ENCODE peak calls at places on chromosomes 5 and 9, in seven cellular contexts. I is uterus; R is GM23248; X is adrenal gland; F is fibroblast of lung; O is CD8-positive, alpha-beta T cell; C is CD4-positive, alpha-beta memory T cell. N is an unnamed sample.

GRCh38 chr5:448061-448765 is 5.2 kb downstream of the EXOC3 start:
- DNase-seq in I (no peak), R (no peak), X (peak; percentile 60), F (no peak), O (no peak), C (no peak), N (no peak)

GRCh38 chr9:83582026-83582425 is 40.9 kb upstream of the IDNK start:
- DNase-seq in I (no peak), R (peak; percentile 49), X (peak; percentile 37), F (peak; percentile 37), O (no peak), C (no peak), N (no peak)

GRCh38 chr5:64576241-64576640 is 70.4 kb downstream of the RGS7BP start:
- DNase-seq in I (no peak), R (peak; percentile 6), X (no peak), F (no peak), O (no peak), C (no peak), N (peak; percentile 20)

GRCh38 chr5:4226565-4226964 is 630.9 kb downstream of the IRX1 start:
- DNase-seq in I (no peak), R (no peak), X (no peak), F (no peak), O (no peak), C (no peak), N (peak; percentile 28)

GRCh38 chr9:23590601-23591000 is 235.4 kb downstream of the ELAVL2 start:
- DNase-seq in I (no peak), R (peak; percentile 2), X (no peak), F (no peak), O (no peak), C (no peak), N (no peak)

GRCh38 chr5:8598996-8599395 is 730.0 kb downstream of the MTRR start:
- DNase-seq in I (no peak), R (no peak), X (no peak), F (no peak), O (no peak), C (no peak), N (no peak)

GRCh38 chr9:134381671-134382505 is 55.6 kb downstream of the RXRA start:
- DNase-seq in I (peak; percentile 46), R (no peak), X (no peak), F (peak; percentile 54), O (peak; percentile 75), C (peak; percentile 56), N (no peak)

GRCh38 chr9:124602204-124602603 is 95.0 kb upstream of the NR5A1 start:
- DNase-seq in I (no peak), R (no peak), X (no peak), F (no peak), O (no peak), C (no peak), N (peak; percentile 36)

GRCh38 chr5:112742424-112742823 is 4.7 kb downstream of the APC start:
- DNase-seq in I (no peak), R (peak; percentile 21), X (no peak), F (peak; percentile 24), O (no peak), C (no peak), N (no peak)

GRCh38 chr5:108266235-108266634 is 115.7 kb downstream of the FBXL17 start:
- DNase-seq in I (no peak), R (peak; percentile 13), X (no peak), F (peak; percentile 30), O (no peak), C (no peak), N (no peak)

GRCh38 chr9:138120072-138120471 is 242.5 kb downstream of the CACNA1B start:
- DNase-seq in I (no peak), R (no peak), X (no peak), F (no peak), O (no peak), C (no peak), N (no peak)
- H3K9me3 ChIP-seq in I (no peaks in the 10 kb centered on the region), R (no peaks in the 10 kb centered on the region), X (no peaks in the 10 kb centered on the region), F (no peaks in the 10 kb centered on the region), O (no peaks in the 10 kb centered on the region), C (no peaks in the 10 kb centered on the region), N (no peaks in the 10 kb centered on the region)

GRCh38 chr9:136093995-136094881 is 851 bp downstream of the NACC2 start:
- DNase-seq in I (peak; percentile 84), R (peak; percentile 83), X (peak; percentile 81), F (peak; percentile 64), O (peak; percentile 59), C (peak; percentile 42), N (peak; percentile 91)
- H3K4me3 ChIP-seq in I (peak overlapping the region; percentile 86), R (peak overlapping the region; percentile 85), X (no peak overlapping the region), F (peak overlapping the region; percentile 55), O (peak overlapping the region; percentile 67), C (no peak overlapping the region), N (peak overlapping the region; percentile 87)

DNA sequence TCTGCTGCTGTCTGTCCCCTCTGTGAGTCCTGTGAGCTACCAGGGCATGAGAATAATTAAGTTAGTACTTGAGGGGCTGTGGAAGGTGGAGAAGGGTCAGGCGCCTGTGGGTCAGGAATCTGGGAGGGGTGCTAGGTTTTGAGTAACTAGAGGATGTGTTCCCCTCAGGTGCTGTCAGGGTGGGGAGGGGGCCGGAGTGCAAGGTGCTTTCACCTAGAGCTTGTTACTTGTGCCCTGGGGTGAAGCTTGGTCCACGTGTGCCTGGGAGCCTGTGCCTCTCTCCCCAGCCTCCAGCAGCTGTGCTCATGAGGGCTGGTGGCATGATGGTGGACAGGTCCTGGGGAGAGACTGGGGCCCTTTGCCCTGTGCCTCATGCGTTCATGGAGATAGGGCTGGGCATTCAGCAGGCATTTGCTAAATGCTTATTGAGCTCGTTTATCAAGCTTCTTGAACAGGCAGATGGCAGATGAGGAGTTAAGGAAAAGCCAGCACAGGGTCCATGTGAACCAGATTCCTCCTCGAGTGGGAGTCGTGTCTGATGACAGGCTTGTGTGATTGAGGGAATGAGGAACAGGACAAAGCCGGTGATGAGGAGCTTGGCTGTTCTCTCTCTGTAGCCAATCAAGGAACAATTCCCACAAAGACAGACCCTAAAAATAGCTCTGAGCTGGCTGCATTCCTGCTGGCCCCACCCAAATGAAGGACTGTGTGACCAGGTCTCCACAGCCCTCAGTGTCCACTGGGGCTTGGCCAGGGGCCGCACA is 40.9 kb downstream of the CACNA1B start:
- DNase-seq in I (no peak), R (no peak), X (no peak), F (no peak), O (no peak), C (no peak), N (no peak)
- H3K36me3 ChIP-seq in I (no peaks in the 10 kb centered on the region), R (no peaks in the 10 kb centered on the region), X (no peaks in the 10 kb centered on the region), F (no peaks in the 10 kb centered on the region), O (no peaks in the 10 kb centered on the region), C (no peaks in the 10 kb centered on the region), N (no peaks in the 10 kb centered on the region)

GRCh38 chr9:10925896-10926295 is 313.1 kb upstream of the PTPRD start:
- DNase-seq in I (no peak), R (no peak), X (no peak), F (no peak), O (no peak), C (no peak), N (no peak)

GRCh38 chr9:10921671-10922070 is 308.9 kb upstream of the PTPRD start:
- DNase-seq in I (no peak), R (no peak), X (no peak), F (no peak), O (no peak), C (no peak), N (no peak)
- H3K9me3 ChIP-seq in I (no peaks in the 10 kb centered on the region), R (no peaks in the 10 kb centered on the region), X (no peaks in the 10 kb centered on the region), F (no peaks in the 10 kb centered on the region), O (no peaks in the 10 kb centered on the region), C (no peaks in the 10 kb centered on the region), N (no peaks in the 10 kb centered on the region)

DNA sequence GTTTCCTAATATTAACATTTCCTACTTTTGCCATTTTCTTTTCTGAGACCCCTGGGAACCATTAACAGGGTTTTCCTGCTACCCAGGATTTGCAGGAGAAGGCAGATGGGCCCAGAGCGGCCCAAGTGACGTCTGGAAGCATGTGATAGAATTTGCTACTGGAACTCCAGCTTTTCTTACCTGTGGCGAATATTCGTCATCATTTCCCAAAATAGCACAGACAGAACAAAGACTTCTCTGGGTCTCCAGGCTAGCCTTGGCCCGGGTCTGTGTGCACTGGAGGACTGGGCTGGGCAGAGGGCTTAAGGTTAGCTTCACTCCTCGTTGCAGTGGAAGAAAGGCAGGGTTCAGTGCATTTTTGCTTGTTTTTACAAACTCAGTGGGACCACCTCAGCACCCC is 585.7 kb downstream of the CCDC171 start:
- DNase-seq in I (peak; percentile 43), R (no peak), X (no peak), F (peak; percentile 90), O (no peak), C (no peak), N (no peak)
- H3K4me3 ChIP-seq in I (no peak overlapping the region), R (no peak overlapping the region), X (no peak overlapping the region), F (no peak overlapping the region), O (no peak overlapping the region), C (no peak overlapping the region), N (no peak overlapping the region)

GRCh38 chr9:33029106-33029788 is 4.2 kb downstream of the DNAJA1 start:
- DNase-seq in I (no peak), R (peak; percentile 72), X (peak; percentile 67), F (peak; percentile 38), O (no peak), C (no peak), N (no peak)
- H3K36me3 ChIP-seq in I (no peaks in the 10 kb centered on the region), R (peaks cover 52% of the 10 kb centered on the region), X (no peaks in the 10 kb centered on the region), F (peaks cover 8% of the 10 kb centered on the region), O (peaks cover 47% of the 10 kb centered on the region), C (peaks cover 58% of the 10 kb centered on the region), N (peaks cover 71% of the 10 kb centered on the region)

DNA sequence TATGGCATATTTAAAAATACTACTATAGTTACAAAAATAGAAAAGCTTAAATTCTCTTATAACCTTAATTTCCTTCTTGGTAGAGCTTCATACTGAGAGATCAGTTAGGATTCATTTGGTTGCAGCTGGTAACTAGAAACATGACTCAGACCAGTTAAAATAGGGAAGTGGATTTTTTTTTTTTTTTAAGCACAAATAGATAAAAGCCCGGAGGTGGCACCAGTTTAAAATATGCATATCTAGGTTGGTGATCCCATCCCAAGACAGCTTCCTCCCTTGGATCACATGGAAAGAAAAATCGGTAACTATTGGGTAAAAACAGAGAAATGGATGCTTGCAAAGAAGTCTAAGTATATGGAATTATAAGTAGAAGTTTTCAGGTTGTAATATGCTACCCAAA is 1634.3 kb downstream of the MAT2B start:
- DNase-seq in I (no peak), R (no peak), X (no peak), F (peak; percentile 24), O (no peak), C (no peak), N (no peak)
- H3K9me3 ChIP-seq in I (no peaks in the 10 kb centered on the region), R (no peaks in the 10 kb centered on the region), X (no peaks in the 10 kb centered on the region), F (no peaks in the 10 kb centered on the region), O (no peaks in the 10 kb centered on the region), C (no peaks in the 10 kb centered on the region), N (no peaks in the 10 kb centered on the region)

GRCh38 chr9:101435601-101436079 is at the start of gene ALDOB:
- DNase-seq in I (no peak), R (no peak), X (no peak), F (no peak), O (no peak), C (no peak), N (no peak)

GRCh38 chr9:101429736-101430135 is 5.8 kb downstream of the ALDOB start:
- DNase-seq in I (no peak), R (no peak), X (no peak), F (no peak), O (no peak), C (no peak), N (no peak)

GRCh38 chr9:101432171-101432570 is 3.4 kb downstream of the ALDOB start:
- DNase-seq in I (no peak), R (no peak), X (no peak), F (no peak), O (no peak), C (no peak), N (no peak)

GRCh38 chr9:101434990-101435389 is 584 bp downstream of the ALDOB start:
- DNase-seq in I (no peak), R (no peak), X (no peak), F (no peak), O (no peak), C (no peak), N (no peak)

GRCh38 chr9:101433229-101433628 is 2.3 kb downstream of the ALDOB start:
- DNase-seq in I (no peak), R (no peak), X (no peak), F (no peak), O (no peak), C (no peak), N (no peak)
- H3K4me3 ChIP-seq in I (no peak overlapping the region), R (no peak overlapping the region), X (no peak overlapping the region), F (no peak overlapping the region), O (no peak overlapping the region), C (no peak overlapping the region), N (no peak overlapping the region)